ENCODE peak calls at places on chromosome 7, in seven cellular contexts. B, X, P, D, I, E and N are unnamed samples.
A peak's percentile ranks its signal among the peaks of the same experiment; 100 is the strongest.

GRCh38 chr7:138979226-138979979 is 1.8 kb downstream of the KIAA1549 start:
- DNase-seq in D (no peak), I (no peak), E (peak; percentile 10), P (no peak), B (no peak), X (no peak), N (no peak)

GRCh38 chr7:146028251-146028750 is 88.3 kb upstream of the CNTNAP2 start:
- DNase-seq in E (no peak), D (no peak), B (no peak), P (no peak), I (no peak), X (no peak), N (no peak)

GRCh38 chr7:157404845-157405481 is 68.2 kb downstream of the DNAJB6 start:
- DNase-seq in I (no peak), D (no peak), B (peak; percentile 16), E (no peak), P (peak; percentile 41), X (no peak), N (no peak)

GRCh38 chr7:38057829-38058228 is 120.2 kb upstream of the STARD3NL start:
- DNase-seq in X (no peak), I (no peak), B (no peak), D (no peak), E (no peak), P (no peak), N (no peak)

GRCh38 chr7:45718464-45719330 is 144.5 kb downstream of the ADCY1 start:
- DNase-seq in E (no peak), D (no peak), X (no peak), P (no peak), B (no peak), I (no peak), N (no peak)

GRCh38 chr7:45579386-45579785 is 5.2 kb downstream of the ADCY1 start:
- DNase-seq in B (no peak), P (no peak), D (no peak), X (peak; percentile 44), I (no peak), E (no peak), N (no peak)

GRCh38 chr7:128116740-128117139 is 85.5 kb upstream of the LRRC4 start:
- DNase-seq in D (no peak), I (peak; percentile 39), E (no peak), B (no peak), P (no peak), X (no peak), N (no peak)

GRCh38 chr7:106811472-106811871 is 53.6 kb upstream of the PIK3CG start:
- DNase-seq in E (no peak), D (no peak), X (no peak), I (no peak), P (no peak), B (no peak), N (no peak)

GRCh38 chr7:6164491-6164890 is 107.9 kb downstream of the CYTH3 start:
- DNase-seq in D (no peak), I (no peak), B (no peak), X (peak; percentile 80), E (no peak), P (no peak), N (no peak)

GRCh38 chr7:121328508-121329459 is at the start of gene WNT16:
- DNase-seq in X (peak; percentile 68), P (no peak), E (peak; percentile 74), B (no peak), D (no peak), I (no peak), N (no peak)

GRCh38 chr7:36202347-36202896 is 49.4 kb downstream of the EEPD1 start:
- DNase-seq in X (no peak), D (no peak), P (no peak), E (no peak), I (no peak), B (no peak), N (no peak)

GRCh38 chr7:141663081-141663510 is 38.9 kb downstream of the DENND11 start:
- DNase-seq in I (peak; percentile 74), E (no peak), D (no peak), P (no peak), X (no peak), B (peak; percentile 90), N (peak; percentile 69)

GRCh38 chr7:54546081-54546985 is 4.2 kb downstream of the VSTM2A start:
- DNase-seq in D (no peak), B (peak; percentile 2), X (peak; percentile 82), E (no peak), P (no peak), I (no peak), N (no peak)

GRCh38 chr7:156792611-156793010 is 100.4 kb downstream of the LMBR1 start:
- DNase-seq in P (no peak), D (no peak), X (no peak), E (no peak), I (no peak), B (no peak), N (no peak)

GRCh38 chr7:127769696-127770400 is 117.9 kb downstream of the SND1 start:
- DNase-seq in B (peak; percentile 13), X (no peak), P (no peak), I (no peak), D (no peak), E (no peak), N (no peak)

GRCh38 chr7:36262706-36263484 is 109.8 kb downstream of the EEPD1 start:
- DNase-seq in E (no peak), B (no peak), P (no peak), X (no peak), I (no peak), D (no peak), N (no peak)

GRCh38 chr7:128783143-128783799 is 7.7 kb upstream of the OPN1SW start:
- DNase-seq in B (peak; percentile 26), E (peak; percentile 8), P (no peak), D (no peak), X (no peak), I (no peak), N (peak; percentile 56)

GRCh38 chr7:136009488-136010079 is 32.4 kb upstream of the MTPN start:
- DNase-seq in P (no peak), B (peak; percentile 62), I (no peak), X (no peak), D (peak; percentile 69), E (peak; percentile 22), N (no peak)

GRCh38 chr7:50781371-50781770 is 1.3 kb downstream of the GRB10 start:
- DNase-seq in X (peak; percentile 37), D (no peak), P (no peak), E (no peak), I (no peak), B (no peak), N (no peak)

GRCh38 chr7:50205011-50205410 is 99.5 kb upstream of the IKZF1 start:
- DNase-seq in B (no peak), I (no peak), E (no peak), X (no peak), P (no peak), D (no peak), N (no peak)

GRCh38 chr7:12967322-12967721 is 279.9 kb downstream of the ARL4A start:
- DNase-seq in E (no peak), I (no peak), B (no peak), P (no peak), X (no peak), D (no peak), N (no peak)

GRCh38 chr7:2128601-2129375 is 104.0 kb downstream of the MAD1L1 start:
- DNase-seq in E (no peak), D (no peak), B (no peak), I (no peak), P (no peak), X (peak; percentile 64), N (no peak)
- H3K4me1 ChIP-seq in E (no peaks in the 10 kb centered on the region), D (peaks cover 29% of the 10 kb centered on the region), B (no peaks in the 10 kb centered on the region), I (no peaks in the 10 kb centered on the region), P (no peaks in the 10 kb centered on the region), X (no peaks in the 10 kb centered on the region), N (no peaks in the 10 kb centered on the region)

DNA sequence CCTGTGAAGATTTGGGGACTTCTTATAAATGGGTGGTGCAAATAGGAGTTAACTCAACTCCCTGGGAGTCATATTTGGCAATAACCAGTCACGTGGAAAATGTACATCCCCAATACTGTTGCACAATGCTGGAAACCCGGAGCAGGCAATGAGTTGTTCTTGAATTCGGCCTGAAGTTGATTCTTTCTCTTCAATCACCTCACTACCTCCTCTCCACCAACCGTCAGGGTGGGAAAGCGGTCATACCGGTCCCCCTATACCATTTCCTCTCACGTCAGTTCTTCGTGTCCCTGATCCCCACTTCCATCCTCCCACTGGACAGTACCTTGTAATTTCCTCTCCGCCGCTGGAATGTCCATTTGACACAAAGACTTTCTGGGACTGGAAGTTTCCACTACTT is 2.8 kb downstream of the GIMAP5 start:
- DNase-seq in I (no peak), P (no peak), D (no peak), E (no peak), X (no peak), B (no peak), N (no peak)
- H3K4me1 ChIP-seq in I (no peaks in the 10 kb centered on the region), P (peaks cover 67% of the 10 kb centered on the region), D (no peaks in the 10 kb centered on the region), E (peaks cover 10% of the 10 kb centered on the region), X (peaks cover 18% of the 10 kb centered on the region), B (peaks cover 27% of the 10 kb centered on the region), N (peaks cover 23% of the 10 kb centered on the region)

DNA sequence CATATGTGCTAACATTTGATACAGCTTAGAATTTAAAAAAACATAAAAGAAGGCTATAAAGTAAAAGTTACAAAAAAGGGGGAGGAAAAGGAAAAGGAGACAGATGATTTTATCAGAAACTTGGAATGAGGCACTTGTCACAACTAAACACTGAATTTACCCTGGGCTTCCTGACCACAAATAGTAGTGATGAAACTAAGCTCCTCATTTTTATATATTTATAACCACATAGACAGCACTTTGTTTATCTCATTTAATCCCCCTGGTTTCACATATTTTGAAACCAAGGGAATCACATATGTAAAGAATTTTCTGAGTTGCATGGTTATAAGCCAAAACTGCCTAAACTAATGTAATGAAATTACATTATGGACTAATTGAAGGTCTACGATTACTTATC is 39.6 kb upstream of the MET start:
- DNase-seq in E (no peak), P (no peak), B (no peak), D (no peak), I (no peak), X (no peak), N (no peak)
- H3K4me1 ChIP-seq in E (peaks cover 66% of the 10 kb centered on the region), P (no peaks in the 10 kb centered on the region), B (no peaks in the 10 kb centered on the region), D (no peaks in the 10 kb centered on the region), I (no peaks in the 10 kb centered on the region), X (no peaks in the 10 kb centered on the region), N (peaks cover 11% of the 10 kb centered on the region)

GRCh38 chr7:41567350-41568114 is 135.4 kb downstream of the INHBA start:
- DNase-seq in X (no peak), B (peak; percentile 56), P (no peak), E (no peak), I (no peak), D (no peak), N (no peak)

GRCh38 chr7:41565655-41566054 is 137.2 kb downstream of the INHBA start:
- DNase-seq in I (no peak), P (no peak), X (no peak), E (no peak), D (no peak), B (no peak), N (no peak)

GRCh38 chr7:41570766-41571165 is 132.1 kb downstream of the INHBA start:
- DNase-seq in I (no peak), X (no peak), D (no peak), E (no peak), P (no peak), B (no peak), N (no peak)

GRCh38 chr7:41566581-41566980 is 136.3 kb downstream of the INHBA start:
- DNase-seq in I (no peak), B (peak; percentile 61), X (no peak), P (no peak), E (no peak), D (no peak), N (no peak)

DNA sequence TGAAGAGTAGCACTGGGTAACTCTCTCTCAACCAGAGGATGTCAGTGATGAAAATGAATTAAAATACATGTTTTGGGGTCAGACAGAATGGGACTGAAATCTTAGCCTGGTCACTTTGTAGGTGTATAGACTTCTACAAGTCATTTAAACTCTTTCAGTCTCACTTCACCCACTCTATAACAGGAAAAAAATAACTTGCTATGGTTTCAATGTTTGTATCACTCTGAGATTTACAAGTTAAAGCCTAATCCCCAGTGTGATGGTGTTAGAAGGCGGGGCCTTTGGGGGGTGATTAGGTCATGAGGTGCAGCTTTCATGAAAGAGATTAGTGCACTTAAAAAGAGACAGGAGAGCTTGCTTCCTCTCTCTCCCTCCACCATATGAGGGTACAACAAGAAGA is 134.8 kb downstream of the INHBA start:
- DNase-seq in E (no peak), I (no peak), D (no peak), P (no peak), X (no peak), B (no peak), N (no peak)
- H3K4me1 ChIP-seq in E (peaks cover 4% of the 10 kb centered on the region), I (no peaks in the 10 kb centered on the region), D (no peaks in the 10 kb centered on the region), P (no peaks in the 10 kb centered on the region), X (no peaks in the 10 kb centered on the region), B (peaks cover 23% of the 10 kb centered on the region), N (no peaks in the 10 kb centered on the region)